ENCODE peak calls at places on chromosome 6, in seven cellular contexts. F is mammary epithelial cell, E is H1, Z is left lung, P is pancreas, O is mesendoderm, T is heart right ventricle. M is an unnamed sample.

GRCh38 chr6:64330694-64331309 is 695.2 kb downstream of the PHF3 start:
- DNase-seq in F (peak; percentile 14), E (peak; percentile 90), Z (peak; percentile 57), P (peak; percentile 47), O (peak; percentile 69), T (peak; percentile 60), M (no peak)

GRCh38 chr6:170172825-170173231 is 118.0 kb downstream of the DLL1 start:
- DNase-seq in F (no peak), E (peak; percentile 14), Z (peak; percentile 19), P (no peak), O (no peak), T (no peak), M (no peak)

GRCh38 chr6:52595796-52596130 is 18.9 kb upstream of the TRAM2 start:
- DNase-seq in F (no peak), E (no peak), Z (no peak), P (no peak), O (no peak), T (no peak), M (no peak)

GRCh38 chr6:169453221-169453620 is 199.6 kb upstream of the THBS2 start:
- DNase-seq in F (no peak), E (no peak), Z (no peak), P (no peak), O (no peak), T (no peak), M (no peak)

GRCh38 chr6:122798099-122798641 is 9.1 kb downstream of the SMPDL3A start:
- DNase-seq in F (peak; percentile 87), E (no peak), Z (peak; percentile 70), P (peak; percentile 90), O (no peak), T (no peak), M (no peak)

GRCh38 chr6:165602291-165602690 is 60.8 kb downstream of the PDE10A start:
- DNase-seq in F (no peak), E (no peak), Z (no peak), P (no peak), O (no peak), T (no peak), M (no peak)

GRCh38 chr6:138248878-138249277 is 30.6 kb upstream of the PBOV1 start:
- DNase-seq in F (no peak), E (no peak), Z (no peak), P (no peak), O (no peak), T (no peak), M (no peak)

GRCh38 chr6:80550748-80551147 is 444.3 kb downstream of the BCKDHB start:
- DNase-seq in F (no peak), E (no peak), Z (no peak), P (no peak), O (peak; percentile 30), T (no peak), M (no peak)

GRCh38 chr6:56380476-56380875 is 133.1 kb upstream of the COL21A1 start:
- DNase-seq in F (no peak), E (no peak), Z (no peak), P (no peak), O (no peak), T (no peak), M (no peak)

GRCh38 chr6:154683756-154684523 is 49.3 kb upstream of the SCAF8 start:
- DNase-seq in F (peak; percentile 13), E (no peak), Z (no peak), P (no peak), O (no peak), T (no peak), M (no peak)

GRCh38 chr6:106546322-106547052 is 82.8 kb downstream of the RTN4IP1 start:
- DNase-seq in F (peak; percentile 92), E (no peak), Z (no peak), P (no peak), O (no peak), T (no peak), M (no peak)

GRCh38 chr6:166422201-166422940 is 39.6 kb upstream of the MPC1 start:
- DNase-seq in F (no peak), E (no peak), Z (no peak), P (no peak), O (no peak), T (no peak), M (no peak)

GRCh38 chr6:3390698-3391097 is 66.2 kb downstream of the SLC22A23 start:
- DNase-seq in F (peak; percentile 96), E (no peak), Z (no peak), P (no peak), O (no peak), T (peak; percentile 56), M (no peak)

GRCh38 chr6:16547586-16547985 is 213.7 kb downstream of the ATXN1 start:
- DNase-seq in F (no peak), E (no peak), Z (no peak), P (no peak), O (no peak), T (no peak), M (no peak)

GRCh38 chr6:32112436-32112980 is 3.4 kb upstream of the TNXB start:
- DNase-seq in F (no peak), E (no peak), Z (no peak), P (no peak), O (no peak), T (peak; percentile 50), M (no peak)
- H3K4me1 ChIP-seq in F (peaks cover 6% of the 10 kb centered on the region), E (peaks cover 2% of the 10 kb centered on the region), Z (peaks cover 20% of the 10 kb centered on the region), P (no peaks in the 10 kb centered on the region), O (no peaks in the 10 kb centered on the region), T (peaks cover 73% of the 10 kb centered on the region), M (peaks cover 16% of the 10 kb centered on the region)

DNA sequence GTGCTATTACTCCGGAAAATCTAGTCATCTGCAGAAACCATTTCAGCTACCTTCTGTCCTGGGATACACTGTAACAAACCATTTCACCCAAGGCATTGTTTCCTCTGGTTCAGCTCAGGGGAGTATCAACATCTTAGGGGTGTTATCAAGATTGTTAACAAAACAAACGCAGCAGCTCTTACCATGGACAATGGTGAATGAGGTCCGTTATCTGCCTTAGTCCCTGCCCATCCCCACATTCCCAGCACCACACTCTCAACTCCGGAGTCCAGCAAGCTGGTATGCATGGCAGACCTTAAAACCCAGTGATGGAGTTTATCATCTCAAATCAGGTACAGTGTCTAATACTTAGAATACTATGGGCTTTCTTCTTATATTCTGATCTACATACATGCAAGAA is 124.1 kb downstream of the DTNBP1 start:
- DNase-seq in F (no peak), E (no peak), Z (no peak), P (no peak), O (peak; percentile 80), T (no peak), M (no peak)
- H3K4me3 ChIP-seq in F (no peak overlapping the region), E (no peak overlapping the region), Z (no peak overlapping the region), P (no peak overlapping the region), O (no peak overlapping the region), T (no peak overlapping the region), M (no peak overlapping the region)

GRCh38 chr6:107740496-107741190 is 83.5 kb downstream of the SCML4 start:
- DNase-seq in F (no peak), E (no peak), Z (no peak), P (no peak), O (no peak), T (no peak), M (no peak)

GRCh38 chr6:107737397-107737793 is 86.7 kb downstream of the SCML4 start:
- DNase-seq in F (no peak), E (no peak), Z (no peak), P (no peak), O (no peak), T (no peak), M (no peak)

GRCh38 chr6:107744927-107745326 is 79.2 kb downstream of the SCML4 start:
- DNase-seq in F (no peak), E (no peak), Z (no peak), P (no peak), O (no peak), T (no peak), M (no peak)

GRCh38 chr6:107743311-107743710 is 80.8 kb downstream of the SCML4 start:
- DNase-seq in F (no peak), E (no peak), Z (no peak), P (no peak), O (no peak), T (no peak), M (no peak)

DNA sequence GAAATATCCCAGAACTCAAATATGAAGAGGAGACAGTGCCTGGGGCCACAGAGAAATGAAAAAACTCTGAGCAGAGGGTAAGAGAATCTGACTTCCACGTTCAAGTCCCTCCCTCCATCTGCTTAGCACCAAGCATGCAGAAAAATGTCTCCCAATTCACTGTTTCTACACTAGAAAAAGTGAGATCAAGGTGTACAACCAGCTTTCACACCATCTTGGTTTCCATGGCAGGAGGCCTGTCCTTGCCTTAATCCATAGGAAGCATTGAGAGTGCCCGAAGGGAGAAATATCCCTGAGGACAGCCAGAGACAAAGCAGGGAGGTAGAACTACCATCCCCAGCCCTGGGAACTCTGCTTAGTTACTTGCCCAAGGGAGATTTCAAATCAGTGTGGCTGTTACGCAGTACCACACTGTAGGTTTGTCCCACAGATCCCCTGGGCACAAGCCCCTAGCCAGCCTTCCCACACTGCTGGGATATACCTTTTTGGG is 82.9 kb downstream of the SCML4 start:
- DNase-seq in F (no peak), E (no peak), Z (no peak), P (no peak), O (no peak), T (no peak), M (no peak)
- H3K27ac ChIP-seq in F (no peak overlapping the region), E (no peak overlapping the region), Z (no peak overlapping the region), P (no peak overlapping the region), O (no peak overlapping the region), T (no peak overlapping the region), M (peak overlapping the region; percentile 64)

GRCh38 chr6:31172973-31173384 is 2.5 kb upstream of the POU5F1 start:
- DNase-seq in F (no peak), E (peak; percentile 87), Z (no peak), P (no peak), O (peak; percentile 93), T (no peak), M (no peak)
- H3K4me1 ChIP-seq in F (peaks cover 6% of the 10 kb centered on the region), E (peaks cover 22% of the 10 kb centered on the region), Z (no peaks in the 10 kb centered on the region), P (no peaks in the 10 kb centered on the region), O (peaks cover 14% of the 10 kb centered on the region), T (peaks cover 27% of the 10 kb centered on the region), M (no peaks in the 10 kb centered on the region)

GRCh38 chr6:35293681-35294080 is 3.9 kb upstream of the DEF6 start:
- DNase-seq in F (no peak), E (no peak), Z (no peak), P (no peak), O (no peak), T (no peak), M (no peak)

GRCh38 chr6:35291491-35291890 is 6.1 kb upstream of the DEF6 start:
- DNase-seq in F (no peak), E (no peak), Z (no peak), P (no peak), O (no peak), T (no peak), M (no peak)

GRCh38 chr6:35287671-35288396 is 9.8 kb upstream of the DEF6 start:
- DNase-seq in F (no peak), E (no peak), Z (no peak), P (no peak), O (no peak), T (no peak), M (no peak)

GRCh38 chr6:35292494-35292893 is 5.1 kb upstream of the DEF6 start:
- DNase-seq in F (no peak), E (no peak), Z (no peak), P (no peak), O (no peak), T (no peak), M (no peak)

GRCh38 chr6:35288834-35289233 is 8.8 kb upstream of the DEF6 start:
- DNase-seq in F (no peak), E (no peak), Z (no peak), P (no peak), O (no peak), T (no peak), M (no peak)
- H3K4me3 ChIP-seq in F (no peak overlapping the region), E (no peak overlapping the region), Z (no peak overlapping the region), P (no peak overlapping the region), O (no peak overlapping the region), T (no peak overlapping the region), M (no peak overlapping the region)

GRCh38 chr6:136440187-136440582 is 110.0 kb downstream of the MAP7 start:
- DNase-seq in F (peak; percentile 67), E (no peak), Z (no peak), P (no peak), O (no peak), T (no peak), M (no peak)
- H3K27ac ChIP-seq in F (peak overlapping the region; percentile 47), E (no peak overlapping the region), Z (peak overlapping the region; percentile 31), P (peak overlapping the region; percentile 79), O (no peak overlapping the region), T (no peak overlapping the region), M (no peak overlapping the region)